ENCODE peak calls at places on chromosomes 13 and 19, in six cellular contexts. One of them, this sample, is unnamed.
A peak's percentile ranks its signal among the peaks of the same experiment; 100 is the strongest.

GRCh38 chr19:5497297-5497696 is 42.1 kb downstream of the ZNRF4 start:
- DNase-seq in GM20000: no peak
- DNase-seq in foreskin keratinocyte: no peak
- DNase-seq in right lobe of liver: no peak
- DNase-seq in Calu3: no peak
- DNase-seq in lower leg skin: no peak
- DNase-seq in this sample: no peak

GRCh38 chr19:41518141-41518540 is 57.8 kb upstream of the CEACAM21 start:
- DNase-seq in GM20000: no peak
- DNase-seq in lower leg skin: no peak
- DNase-seq in Calu3: no peak
- DNase-seq in foreskin keratinocyte: no peak
- DNase-seq in right lobe of liver: no peak
- DNase-seq in this sample: no peak

GRCh38 chr19:35155441-35155840 is 906 bp downstream of the FXYD5 start:
- DNase-seq in lower leg skin: no peak
- DNase-seq in Calu3: no peak
- DNase-seq in foreskin keratinocyte: no peak
- DNase-seq in right lobe of liver: no peak
- DNase-seq in GM20000: no peak
- DNase-seq in this sample: no peak

GRCh38 chr19:18101268-18101667 is 3.7 kb downstream of the MAST3 start:
- DNase-seq in Calu3: no peak
- DNase-seq in foreskin keratinocyte: no peak
- DNase-seq in lower leg skin: no peak
- DNase-seq in right lobe of liver: peak; percentile 76
- DNase-seq in GM20000: no peak
- DNase-seq in this sample: no peak

GRCh38 chr19:12994701-12995595 is at the start of gene NFIX:
- DNase-seq in GM20000: no peak
- DNase-seq in foreskin keratinocyte: no peak
- DNase-seq in lower leg skin: peak; percentile 95
- DNase-seq in right lobe of liver: peak; percentile 76
- DNase-seq in Calu3: peak; percentile 66
- DNase-seq in this sample: peak; percentile 42

GRCh38 chr13:24627090-24627714 is 53.0 kb upstream of the ATP12A start:
- DNase-seq in GM20000: no peak
- DNase-seq in right lobe of liver: no peak
- DNase-seq in Calu3: no peak
- DNase-seq in foreskin keratinocyte: no peak
- DNase-seq in lower leg skin: peak; percentile 79
- DNase-seq in this sample: peak; percentile 84

GRCh38 chr13:67932991-67933390 is 702.9 kb upstream of the PCDH9 start:
- DNase-seq in right lobe of liver: no peak
- DNase-seq in Calu3: no peak
- DNase-seq in foreskin keratinocyte: no peak
- DNase-seq in GM20000: no peak
- DNase-seq in lower leg skin: no peak
- DNase-seq in this sample: no peak

GRCh38 chr19:3817761-3818160 is 31.6 kb upstream of the MATK start:
- DNase-seq in Calu3: no peak
- DNase-seq in GM20000: no peak
- DNase-seq in right lobe of liver: no peak
- DNase-seq in lower leg skin: no peak
- DNase-seq in foreskin keratinocyte: no peak
- DNase-seq in this sample: no peak

GRCh38 chr19:11767633-11768133 is 883 bp downstream of the ZNF441 start:
- DNase-seq in GM20000: peak; percentile 67
- DNase-seq in foreskin keratinocyte: peak; percentile 11
- DNase-seq in Calu3: peak; percentile 50
- DNase-seq in right lobe of liver: peak; percentile 89
- DNase-seq in lower leg skin: peak; percentile 89
- DNase-seq in this sample: no peak

GRCh38 chr19:55188620-55189019 is 8.5 kb upstream of the SYT5 start:
- DNase-seq in lower leg skin: no peak
- DNase-seq in foreskin keratinocyte: no peak
- DNase-seq in Calu3: no peak
- DNase-seq in GM20000: no peak
- DNase-seq in right lobe of liver: no peak
- DNase-seq in this sample: no peak

GRCh38 chr13:100984349-100984748 is 309.8 kb upstream of the TMTC4 start:
- DNase-seq in GM20000: no peak
- DNase-seq in foreskin keratinocyte: peak; percentile 3
- DNase-seq in right lobe of liver: no peak
- DNase-seq in Calu3: no peak
- DNase-seq in lower leg skin: no peak
- DNase-seq in this sample: no peak

GRCh38 chr13:100986571-100986970 is 312.0 kb upstream of the TMTC4 start:
- DNase-seq in Calu3: no peak
- DNase-seq in lower leg skin: no peak
- DNase-seq in foreskin keratinocyte: no peak
- DNase-seq in GM20000: no peak
- DNase-seq in right lobe of liver: no peak
- DNase-seq in this sample: no peak

GRCh38 chr13:100989424-100989823 is 314.8 kb upstream of the TMTC4 start:
- DNase-seq in GM20000: no peak
- DNase-seq in lower leg skin: no peak
- DNase-seq in Calu3: no peak
- DNase-seq in right lobe of liver: no peak
- DNase-seq in foreskin keratinocyte: no peak
- DNase-seq in this sample: no peak

GRCh38 chr13:100983111-100983510 is 308.5 kb upstream of the TMTC4 start:
- DNase-seq in lower leg skin: no peak
- DNase-seq in GM20000: no peak
- DNase-seq in right lobe of liver: no peak
- DNase-seq in Calu3: no peak
- DNase-seq in foreskin keratinocyte: no peak
- DNase-seq in this sample: no peak

GRCh38 chr13:100987993-100988392 is 313.4 kb upstream of the TMTC4 start:
- DNase-seq in GM20000: no peak
- DNase-seq in right lobe of liver: no peak
- DNase-seq in lower leg skin: no peak
- DNase-seq in Calu3: no peak
- DNase-seq in foreskin keratinocyte: peak; percentile 26
- DNase-seq in this sample: peak; percentile 8
- TF ChIP-seq CTCF in GM20000: peak; percentile 8
- TF ChIP-seq CTCF in right lobe of liver: no peak
- TF ChIP-seq CTCF in lower leg skin: no peak
- TF ChIP-seq CTCF in Calu3: no peak
- TF ChIP-seq CTCF in foreskin keratinocyte: no peak
- TF ChIP-seq CTCF in this sample: no peak

DNA sequence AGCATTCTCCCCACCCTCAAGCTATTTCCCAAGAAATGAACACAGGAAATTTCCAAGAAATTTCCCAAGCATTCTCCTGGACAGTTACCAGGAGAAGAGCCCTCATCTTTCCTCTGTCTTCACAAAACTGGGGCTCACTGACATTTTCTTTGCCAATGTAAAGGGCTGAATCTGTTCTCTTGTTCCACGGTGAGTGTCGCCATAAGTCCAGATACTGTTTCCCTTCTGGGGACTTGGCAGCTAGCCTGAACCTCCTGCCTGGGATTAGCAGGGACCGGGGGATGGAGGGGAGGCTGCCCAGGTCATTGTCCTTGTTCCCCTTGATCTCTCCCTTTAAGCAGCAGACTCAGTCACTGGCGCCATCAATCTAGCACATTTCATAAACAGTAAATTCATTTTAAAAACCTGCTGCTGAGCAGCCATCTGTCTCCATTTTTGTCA is 172.8 kb downstream of the DNAJC15 start:
- DNase-seq in foreskin keratinocyte: no peak
- DNase-seq in GM20000: no peak
- DNase-seq in Calu3: no peak
- DNase-seq in right lobe of liver: no peak
- DNase-seq in lower leg skin: no peak
- DNase-seq in this sample: no peak
- TF ChIP-seq CTCF in foreskin keratinocyte: peak; percentile 22
- TF ChIP-seq CTCF in GM20000: no peak
- TF ChIP-seq CTCF in Calu3: no peak
- TF ChIP-seq CTCF in right lobe of liver: no peak
- TF ChIP-seq CTCF in lower leg skin: no peak
- TF ChIP-seq CTCF in this sample: no peak

DNA sequence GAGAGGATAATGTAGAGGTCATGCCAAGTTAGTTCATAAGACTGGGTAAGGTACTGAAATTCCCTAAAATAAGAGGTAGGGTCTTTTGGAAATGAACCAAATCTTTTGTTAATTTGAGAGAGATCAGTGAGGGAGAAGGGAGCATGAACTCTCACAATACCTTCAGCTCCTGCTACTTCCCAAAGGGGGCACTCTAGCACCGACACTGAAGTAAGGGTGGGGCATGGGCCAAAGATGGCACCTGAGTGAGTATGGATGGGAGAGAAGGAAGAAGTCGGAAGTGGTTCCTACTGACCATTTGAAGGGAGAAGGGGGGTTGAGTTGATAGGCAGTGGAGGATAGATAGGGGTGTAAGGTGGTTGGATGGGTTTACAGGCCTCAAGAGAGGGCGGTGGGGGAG is 86.6 kb downstream of the ZNF737 start:
- DNase-seq in GM20000: no peak
- DNase-seq in lower leg skin: no peak
- DNase-seq in foreskin keratinocyte: no peak
- DNase-seq in Calu3: no peak
- DNase-seq in right lobe of liver: no peak
- DNase-seq in this sample: no peak
- TF ChIP-seq CTCF in GM20000: no peak
- TF ChIP-seq CTCF in lower leg skin: no peak
- TF ChIP-seq CTCF in foreskin keratinocyte: no peak
- TF ChIP-seq CTCF in Calu3: no peak
- TF ChIP-seq CTCF in right lobe of liver: no peak
- TF ChIP-seq CTCF in this sample: no peak

GRCh38 chr13:32159147-32159869 is 127.7 kb downstream of the FRY start:
- DNase-seq in Calu3: no peak
- DNase-seq in right lobe of liver: no peak
- DNase-seq in GM20000: no peak
- DNase-seq in lower leg skin: no peak
- DNase-seq in foreskin keratinocyte: no peak
- DNase-seq in this sample: no peak

GRCh38 chr13:32168136-32168535 is 136.6 kb downstream of the FRY start:
- DNase-seq in lower leg skin: no peak
- DNase-seq in GM20000: no peak
- DNase-seq in foreskin keratinocyte: no peak
- DNase-seq in Calu3: no peak
- DNase-seq in right lobe of liver: no peak
- DNase-seq in this sample: no peak

GRCh38 chr13:32165791-32166190 is 134.2 kb downstream of the FRY start:
- DNase-seq in foreskin keratinocyte: peak; percentile 74
- DNase-seq in right lobe of liver: no peak
- DNase-seq in lower leg skin: no peak
- DNase-seq in GM20000: no peak
- DNase-seq in Calu3: no peak
- DNase-seq in this sample: no peak

GRCh38 chr13:32164622-32165268 is 133.2 kb downstream of the FRY start:
- DNase-seq in GM20000: peak; percentile 11
- DNase-seq in lower leg skin: no peak
- DNase-seq in Calu3: peak; percentile 42
- DNase-seq in foreskin keratinocyte: peak; percentile 32
- DNase-seq in right lobe of liver: no peak
- DNase-seq in this sample: peak; percentile 35
- TF ChIP-seq CTCF in GM20000: peak; percentile 4
- TF ChIP-seq CTCF in lower leg skin: no peak
- TF ChIP-seq CTCF in Calu3: peak; percentile 38
- TF ChIP-seq CTCF in foreskin keratinocyte: peak; percentile 65
- TF ChIP-seq CTCF in right lobe of liver: peak; percentile 48
- TF ChIP-seq CTCF in this sample: peak; percentile 51

GRCh38 chr19:616732-617526 is 16.4 kb downstream of the POLRMT start:
- DNase-seq in foreskin keratinocyte: no peak
- DNase-seq in lower leg skin: no peak
- DNase-seq in Calu3: no peak
- DNase-seq in right lobe of liver: peak; percentile 51
- DNase-seq in GM20000: no peak
- DNase-seq in this sample: no peak
- TF ChIP-seq CTCF in foreskin keratinocyte: no peak
- TF ChIP-seq CTCF in lower leg skin: no peak
- TF ChIP-seq CTCF in Calu3: no peak
- TF ChIP-seq CTCF in right lobe of liver: no peak
- TF ChIP-seq CTCF in GM20000: no peak
- TF ChIP-seq CTCF in this sample: no peak

This sample was measured in endothelial cell.